ENCODE peak calls at places on chromosomes 7 and 10, in four cellular contexts. W is lower leg skin, X is fibroblast of lung, O is PC-3. S is an unnamed sample.

GRCh38 chr7:122268101-122268500 is 36.4 kb downstream of the FEZF1 start:
- DNase-seq in W (no peak), X (no peak), O (no peak), S (no peak)

GRCh38 chr7:76040126-76040525 is 7.7 kb downstream of the STYXL1 start:
- DNase-seq in W (no peak), X (no peak), O (no peak), S (no peak)

GRCh38 chr10:95445223-95445836 is 115.8 kb downstream of the SORBS1 start:
- DNase-seq in W (peak), X (peak), O (peak), S (peak)

GRCh38 chr7:96707901-96708774 is 1.5 kb downstream of the SEM1 start:
- DNase-seq in W (no peak), X (peak), O (peak), S (peak)

GRCh38 chr10:5659702-5660528 is 6.5 kb downstream of the ASB13 start:
- DNase-seq in W (peak), X (peak), O (peak), S (peak)

GRCh38 chr7:150940446-150941102 is 37.5 kb downstream of the KCNH2 start:
- DNase-seq in W (no peak), X (no peak), O (no peak), S (no peak)

GRCh38 chr7:125427676-125428075 is 498.1 kb upstream of the POT1 start:
- DNase-seq in W (no peak), X (no peak), O (no peak), S (no peak)

GRCh38 chr10:126867567-126868365 is 37.5 kb upstream of the DOCK1 start:
- DNase-seq in W (no peak), X (peak), O (peak), S (peak)

GRCh38 chr10:125123363-125124113 is 36.8 kb downstream of the CTBP2 start:
- DNase-seq in W (peak), X (peak), O (peak), S (peak)

GRCh38 chr10:21369697-21370096 is 155.8 kb downstream of the SKIDA1 start:
- DNase-seq in W (no peak), X (peak), O (no peak), S (peak)

GRCh38 chr7:1867861-1868260 is 197.8 kb downstream of the ELFN1 start:
- DNase-seq in W (no peak), X (no peak), O (no peak), S (no peak)

GRCh38 chr7:1868400-1869165 is 198.5 kb downstream of the ELFN1 start:
- DNase-seq in W (no peak), X (no peak), O (no peak), S (no peak)

GRCh38 chr7:1866601-1867000 is 196.5 kb downstream of the ELFN1 start:
- DNase-seq in W (no peak), X (no peak), O (no peak), S (no peak)

GRCh38 chr7:1865809-1866255 is 195.8 kb downstream of the ELFN1 start:
- DNase-seq in W (no peak), X (no peak), O (no peak), S (no peak)

GRCh38 chr7:1867326-1867725 is 197.2 kb downstream of the ELFN1 start:
- DNase-seq in W (no peak), X (no peak), O (no peak), S (no peak)
- TF ChIP-seq CTCF in W (no peak), X (no peak), O (no peak), S (no peak)

GRCh38 chr7:2433713-2434550 is 30.5 kb downstream of the CHST12 start:
- DNase-seq in W (no peak), X (no peak), O (no peak), S (no peak)
- TF ChIP-seq CTCF in W (no peak), X (no peak), O (no peak), S (no peak)

DNA sequence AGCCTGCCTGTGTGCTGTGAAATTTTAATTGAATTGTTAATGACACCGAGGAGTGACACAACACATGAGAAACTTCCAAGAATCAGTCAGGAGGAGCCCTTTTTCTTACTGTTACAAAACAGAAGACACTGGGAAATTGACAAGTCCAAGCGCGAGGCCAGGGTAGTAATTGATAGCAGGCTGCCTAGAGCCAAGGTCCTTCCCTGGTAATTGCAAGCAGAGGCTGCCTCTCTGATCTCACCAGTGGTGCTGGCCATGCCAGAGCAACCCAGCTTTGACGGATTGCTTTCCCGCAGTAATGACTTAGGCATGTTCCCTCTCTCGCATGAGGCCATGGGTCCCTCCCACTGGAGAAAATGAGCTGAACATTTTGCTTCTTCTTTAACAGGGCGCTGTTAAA is 111.5 kb downstream of the LRMDA start:
- DNase-seq in W (peak), X (peak), O (no peak), S (peak)
- TF ChIP-seq CTCF in W (no peak), X (no peak), O (no peak), S (no peak)

DNA sequence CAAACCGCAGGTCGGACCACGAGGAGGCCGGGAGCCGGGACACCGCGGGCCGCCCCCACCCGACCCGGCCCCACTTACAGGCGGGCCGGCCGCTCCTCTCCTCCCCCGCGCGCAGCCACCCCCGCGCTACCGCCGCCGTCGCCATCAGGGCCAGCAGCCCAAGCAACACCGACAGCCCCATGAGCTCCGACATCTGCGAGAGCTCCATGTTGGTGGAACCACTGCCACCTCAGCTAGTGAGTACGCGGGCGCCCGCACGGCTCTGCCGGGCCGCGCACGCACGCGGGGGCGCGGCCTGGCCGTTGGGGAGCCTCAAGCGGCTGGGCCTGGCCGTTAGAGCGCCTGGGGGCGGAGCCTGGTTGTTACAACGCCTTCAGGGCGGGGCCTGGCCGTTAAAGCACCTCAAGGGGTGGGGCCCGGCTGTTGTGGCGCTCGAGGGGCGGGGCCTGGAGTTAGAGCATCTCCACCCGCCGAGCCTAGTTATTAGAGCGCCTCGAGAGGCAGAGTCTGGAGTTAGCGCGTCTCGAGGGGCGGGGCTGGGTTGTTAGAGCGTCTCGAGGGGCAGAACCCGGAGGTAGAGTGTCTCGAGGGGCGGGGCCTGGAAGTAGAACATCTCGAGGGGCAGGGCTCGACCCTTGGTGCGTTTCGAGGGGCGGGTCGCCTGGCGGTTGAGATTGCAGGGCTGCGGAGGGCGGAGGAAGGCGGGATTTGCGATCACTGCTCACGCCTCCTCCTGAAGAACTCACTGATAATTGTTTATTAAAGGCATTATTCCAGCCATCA is at the start of gene TBL2:
- DNase-seq in W (peak), X (peak), O (peak), S (peak)
- TF ChIP-seq CTCF in W (no peak), X (no peak), O (no peak), S (peak)

DNA sequence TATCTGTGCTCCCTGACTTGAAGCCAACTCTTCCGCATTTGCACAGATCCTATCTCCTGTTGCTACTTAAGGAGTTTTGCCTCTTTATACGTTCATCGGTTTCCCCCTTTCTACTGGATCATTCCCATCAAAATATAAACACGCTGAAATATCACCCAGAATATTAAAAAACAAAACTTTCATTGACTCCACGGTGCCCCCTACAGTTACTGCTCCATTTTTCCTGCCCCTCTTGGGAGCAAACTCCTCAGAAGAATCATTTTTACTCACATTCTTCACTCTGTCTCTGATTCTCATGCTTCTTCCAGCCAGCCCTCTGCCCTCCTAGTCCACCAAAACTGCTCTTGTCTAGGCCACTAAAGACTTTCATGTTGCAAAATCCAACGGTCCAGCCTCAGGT is 66.4 kb downstream of the MYOF start:
- DNase-seq in W (no peak), X (no peak), O (peak), S (no peak)
- TF ChIP-seq CTCF in W (no peak), X (no peak), O (peak), S (peak)

GRCh38 chr7:31758770-31759169 is 71.8 kb downstream of the PPP1R17 start:
- DNase-seq in W (no peak), X (no peak), O (no peak), S (no peak)
- TF ChIP-seq CTCF in W (no peak), X (no peak), O (no peak), S (no peak)

GRCh38 chr10:23322082-23322481 is 22.5 kb downstream of the C10orf67 start:
- DNase-seq in W (no peak), X (no peak), O (no peak), S (no peak)

GRCh38 chr10:23326541-23327307 is 17.9 kb downstream of the C10orf67 start:
- DNase-seq in W (no peak), X (no peak), O (no peak), S (no peak)

GRCh38 chr10:23319835-23320234 is 24.8 kb downstream of the C10orf67 start:
- DNase-seq in W (no peak), X (no peak), O (no peak), S (no peak)

GRCh38 chr10:23330953-23331352 is 13.6 kb downstream of the C10orf67 start:
- DNase-seq in W (no peak), X (no peak), O (no peak), S (no peak)

GRCh38 chr10:23325132-23325531 is 19.5 kb downstream of the C10orf67 start:
- DNase-seq in W (no peak), X (no peak), O (no peak), S (no peak)
- TF ChIP-seq CTCF in W (no peak), X (no peak), O (no peak), S (peak)

GRCh38 chr10:63972949-63973827 is 452.0 kb downstream of the REEP3 start:
- DNase-seq in W (no peak), X (no peak), O (no peak), S (no peak)

GRCh38 chr10:63976538-63976937 is 455.3 kb downstream of the REEP3 start:
- DNase-seq in W (no peak), X (peak), O (peak), S (peak)

GRCh38 chr10:63977329-63977923 is 456.2 kb downstream of the REEP3 start:
- DNase-seq in W (no peak), X (no peak), O (peak), S (peak)
- TF ChIP-seq CTCF in W (no peak), X (peak), O (peak), S (peak)

DNA sequence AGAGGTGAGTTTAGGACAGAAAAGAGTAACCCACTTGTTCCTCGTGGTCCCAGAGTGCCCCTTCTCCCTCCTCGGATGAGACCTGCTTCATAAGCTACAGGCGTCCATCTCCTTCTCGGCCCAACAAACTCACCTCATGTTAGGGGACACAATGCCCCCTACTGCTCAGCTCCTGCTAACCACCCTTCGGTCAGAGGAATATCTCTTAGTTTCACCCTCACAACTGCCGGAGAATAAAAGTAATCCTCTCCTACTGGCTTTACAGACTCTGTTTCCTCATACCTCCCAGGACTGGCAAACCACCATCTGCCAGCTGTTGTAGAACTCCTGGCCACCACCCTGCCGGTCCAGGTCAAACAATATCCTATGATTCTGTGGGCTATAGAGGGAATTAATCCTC is 3.2 kb downstream of the AKR1B15 start:
- DNase-seq in W (no peak), X (no peak), O (no peak), S (peak)
- TF ChIP-seq CTCF in W (no peak), X (peak), O (peak), S (peak)

DNA sequence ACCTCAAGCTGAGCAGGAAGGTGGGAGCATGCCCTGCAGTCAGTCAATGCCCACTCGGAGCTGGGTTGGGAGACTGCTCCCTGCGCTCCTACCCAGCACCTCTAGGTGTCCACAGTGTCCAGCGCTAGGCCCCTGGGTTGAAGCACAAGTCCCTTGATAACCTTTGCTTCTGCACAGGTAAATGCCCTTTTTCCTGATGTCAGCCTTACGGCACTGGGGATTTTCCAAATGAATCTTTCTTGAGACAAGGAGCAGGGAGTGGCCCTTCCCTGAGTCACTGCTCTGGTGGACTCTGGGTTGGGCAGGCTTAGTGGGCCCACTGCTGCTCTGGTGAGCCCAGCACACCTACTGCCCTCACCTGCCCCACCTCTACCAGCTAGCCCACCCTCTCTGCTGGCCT is 61.9 kb upstream of the OPN4 start:
- DNase-seq in W (no peak), X (no peak), O (peak), S (no peak)
- TF ChIP-seq CTCF in W (no peak), X (no peak), O (peak), S (no peak)